ENCODE peak calls at places on chromosomes 11 and 22, in nine cellular contexts. M, W, B, X, P, F, J, Y and H are unnamed samples.

GRCh38 chr11:109040303-109040702 is 375.4 kb downstream of the DDX10 start:
- DNase-seq in X (no peak), B (no peak), Y (no peak), M (no peak), J (peak), P (no peak), W (no peak), F (no peak), H (no peak)

GRCh38 chr11:123704341-123704740 is 37.1 kb downstream of the ZNF202 start:
- DNase-seq in M (no peak), B (no peak), X (no peak), F (no peak), J (no peak), Y (no peak), W (no peak), P (no peak), H (no peak)

GRCh38 chr22:20989323-20990138 is 7.4 kb downstream of the LZTR1 start:
- DNase-seq in Y (no peak), W (no peak), J (no peak), M (no peak), F (no peak), P (no peak), X (peak), B (peak), H (no peak)

GRCh38 chr11:12274056-12274455 is 103.3 kb upstream of the PARVA start:
- DNase-seq in F (no peak), X (no peak), W (no peak), P (no peak), J (no peak), Y (no peak), B (no peak), M (no peak), H (no peak)

GRCh38 chr11:34413263-34413662 is 25.5 kb upstream of the CAT start:
- DNase-seq in F (no peak), B (no peak), Y (no peak), M (no peak), X (no peak), P (no peak), J (no peak), W (no peak), H (no peak)

GRCh38 chr11:10246991-10247390 is 47.0 kb downstream of the SBF2 start:
- DNase-seq in P (peak), X (no peak), W (no peak), J (no peak), F (no peak), Y (no peak), B (no peak), M (no peak), H (no peak)

GRCh38 chr11:30481816-30482215 is 104.3 kb downstream of the MPPED2 start:
- DNase-seq in M (no peak), Y (no peak), J (no peak), W (no peak), P (no peak), F (no peak), B (no peak), X (no peak), H (no peak)

GRCh38 chr22:35319244-35319985 is 19.7 kb downstream of the TOM1 start:
- DNase-seq in Y (no peak), X (no peak), F (no peak), B (no peak), P (no peak), M (no peak), J (no peak), W (no peak), H (no peak)